ENCODE peak calls at places on chromosomes 3 and 15, in four cellular contexts. L is NCI-H146, V is frontal cortex, S is posterior cingulate gyrus. Y is an unnamed sample.

GRCh38 chr3:175605851-175606250 is 746.7 kb downstream of the NAALADL2 start:
- DNase-seq in L (no peak), V (no peak), S (no peak), Y (no peak)

GRCh38 chr15:22855791-22856190 is 17.3 kb downstream of the NIPA2 start:
- DNase-seq in L (no peak), V (no peak), S (no peak), Y (no peak)

GRCh38 chr15:63500265-63501250 is 3.8 kb upstream of the USP3 start:
- DNase-seq in L (no peak), V (no peak), S (no peak), Y (no peak)

GRCh38 chr15:56234804-56235203 is 8.9 kb downstream of the RFX7 start:
- DNase-seq in L (no peak), V (no peak), S (no peak), Y (no peak)

GRCh38 chr3:87503901-87504498 is 227.6 kb upstream of the POU1F1 start:
- DNase-seq in L (peak), V (peak), S (no peak), Y (peak)

GRCh38 chr3:106228271-106228670 is 359.5 kb upstream of the CBLB start:
- DNase-seq in L (no peak), V (no peak), S (no peak), Y (no peak)

GRCh38 chr15:79156704-79157375 is 66.3 kb upstream of the RASGRF1 start:
- DNase-seq in L (no peak), V (no peak), S (no peak), Y (no peak)

GRCh38 chr3:12458901-12459300 is 25.4 kb upstream of the TSEN2 start:
- DNase-seq in L (no peak), V (no peak), S (no peak), Y (no peak)

GRCh38 chr3:188842628-188843027 is 329.1 kb upstream of the TPRG1 start:
- DNase-seq in L (no peak), V (no peak), S (no peak), Y (no peak)

GRCh38 chr3:152779649-152780048 is 55.3 kb upstream of the P2RY1 start:
- DNase-seq in L (no peak), V (no peak), S (no peak), Y (no peak)

GRCh38 chr3:63988943-63989342 is 34.4 kb downstream of the PSMD6 start:
- DNase-seq in L (no peak), V (no peak), S (no peak), Y (no peak)

GRCh38 chr15:90595760-90596155 is 66.0 kb downstream of the CRTC3 start:
- DNase-seq in L (no peak), V (no peak), S (no peak), Y (no peak)

GRCh38 chr3:142009029-142009428 is 132.6 kb downstream of the ATP1B3 start:
- DNase-seq in L (peak), V (no peak), S (no peak), Y (no peak)

GRCh38 chr15:28456476-28457395 is 76.0 kb downstream of the GOLGA8G start:
- DNase-seq in L (no peak), V (no peak), S (no peak), Y (no peak)

GRCh38 chr3:6861989-6862879 is 1.3 kb downstream of the GRM7 start:
- DNase-seq in L (no peak), V (peak), S (no peak), Y (peak)

GRCh38 chr15:74464216-74464615 is 3.3 kb upstream of the UBL7 start:
- DNase-seq in L (no peak), V (no peak), S (no peak), Y (no peak)

GRCh38 chr3:181103605-181104004 is 114.1 kb upstream of the DNAJC19 start:
- DNase-seq in L (peak), V (no peak), S (no peak), Y (no peak)

GRCh38 chr15:66593219-66593780 is 27.5 kb upstream of the LCTL start:
- DNase-seq in L (no peak), V (peak), S (no peak), Y (no peak)

GRCh38 chr3:152283492-152284381 is 15.0 kb downstream of the MBNL1 start:
- DNase-seq in L (peak), V (no peak), S (no peak), Y (no peak)

GRCh38 chr3:195546130-195546560 is 3.0 kb upstream of the PPP1R2 start:
- DNase-seq in L (no peak), V (no peak), S (no peak), Y (no peak)

GRCh38 chr3:182979719-182980191 is 583 bp downstream of the DCUN1D1 start:
- DNase-seq in L (peak), V (peak), S (peak), Y (peak)

GRCh38 chr15:59174161-59174845 is 32.3 kb upstream of the LDHAL6B start:
- DNase-seq in L (no peak), V (no peak), S (no peak), Y (no peak)

GRCh38 chr15:27359586-27359985 is 388.6 kb downstream of the GABRG3 start:
- DNase-seq in L (no peak), V (no peak), S (no peak), Y (no peak)

GRCh38 chr3:69665026-69665739 is 74.1 kb upstream of the MITF start:
- DNase-seq in L (no peak), V (peak), S (no peak), Y (no peak)

GRCh38 chr3:134374791-134375541 is 719 bp upstream of the AMOTL2 start:
- DNase-seq in L (peak), V (no peak), S (no peak), Y (no peak)

GRCh38 chr3:159859424-159859823 is 129.2 kb upstream of the IL12A start:
- DNase-seq in L (no peak), V (no peak), S (no peak), Y (no peak)

GRCh38 chr3:177035678-177036077 is 161.6 kb downstream of the TBL1XR1 start:
- DNase-seq in L (peak), V (no peak), S (no peak), Y (no peak)

GRCh38 chr15:78075490-78076230 is 1.9 kb downstream of the TBC1D2B start:
- DNase-seq in L (peak), V (no peak), S (no peak), Y (no peak)

GRCh38 chr3:56596441-56596840 is 39.5 kb downstream of the CCDC66 start:
- DNase-seq in L (no peak), V (no peak), S (no peak), Y (no peak)

GRCh38 chr15:33022629-33023028 is 171.9 kb downstream of the FMN1 start:
- DNase-seq in L (no peak), V (peak), S (no peak), Y (no peak)

GRCh38 chr3:167520656-167521360 is 47.0 kb upstream of the SERPINI2 start:
- DNase-seq in L (no peak), V (no peak), S (no peak), Y (no peak)

GRCh38 chr3:168803536-168803935 is 707.8 kb upstream of the GOLIM4 start:
- DNase-seq in L (no peak), V (no peak), S (no peak), Y (no peak)

GRCh38 chr15:75356539-75356938 is 9.7 kb downstream of the NEIL1 start:
- DNase-seq in L (no peak), V (no peak), S (no peak), Y (no peak)

GRCh38 chr3:151146071-151146730 is 56.8 kb downstream of the GPR171 start:
- DNase-seq in L (peak), V (peak), S (peak), Y (peak)

GRCh38 chr15:77784361-77785292 is 151.9 kb upstream of the LINGO1 start:
- DNase-seq in L (peak), V (no peak), S (no peak), Y (peak)

GRCh38 chr3:30598663-30599545 is 7.5 kb upstream of the TGFBR2 start:
- DNase-seq in L (no peak), V (no peak), S (no peak), Y (no peak)

GRCh38 chr3:194554488-194555098 is 67.8 kb upstream of the ATP13A3 start:
- DNase-seq in L (no peak), V (no peak), S (no peak), Y (no peak)